ENCODE peak calls at places on chromosomes 5 and 9, in eight cellular contexts. G, C, S, Z, M, U, Y and V are unnamed samples. For H3K4me1, the result is how much of the 10 kb centered on the place peaks cover.

GRCh38 chr5:12805165-12805698 is 901.0 kb upstream of the CTNND2 start:
- DNase-seq in S (no peak), U (no peak), G (no peak), M (no peak), C (no peak), Z (no peak), Y (no peak), V (peak)

GRCh38 chr5:134637106-134637721 is 4.6 kb upstream of the SAR1B start:
- DNase-seq in G (no peak), C (no peak), S (no peak), U (no peak), Y (no peak), M (no peak), Z (no peak), V (peak)

GRCh38 chr9:112378441-112379176 is 1.3 kb upstream of the HSDL2 start:
- DNase-seq in U (peak), M (peak), C (no peak), Z (no peak), S (peak), Y (no peak), G (peak), V (peak)

GRCh38 chr5:67156976-67157583 is 39.5 kb downstream of the CD180 start:
- DNase-seq in U (peak), Z (no peak), S (no peak), M (peak), G (peak), Y (peak), C (peak), V (peak)

GRCh38 chr5:92561362-92562006 is 1019.5 kb downstream of the NR2F1-AS1 start:
- DNase-seq in C (no peak), G (no peak), Z (no peak), M (no peak), S (no peak), U (peak), Y (no peak), V (no peak)

GRCh38 chr9:103802068-103802467 is 292.0 kb upstream of the SMC2 start:
- DNase-seq in Z (no peak), M (no peak), G (no peak), S (no peak), U (peak), C (no peak), Y (no peak), V (no peak)

GRCh38 chr9:93209097-93209496 is 25.2 kb downstream of the WNK2 start:
- DNase-seq in C (no peak), Y (no peak), U (no peak), G (no peak), Z (no peak), S (no peak), M (no peak), V (no peak)

GRCh38 chr9:94915476-94916450 is 189.3 kb downstream of the AOPEP start:
- DNase-seq in Z (no peak), Y (no peak), S (no peak), M (no peak), G (no peak), U (no peak), C (no peak), V (peak)

GRCh38 chr9:133823189-133824105 is 85.3 kb upstream of the SARDH start:
- DNase-seq in U (no peak), C (no peak), Y (no peak), M (no peak), Z (no peak), S (no peak), G (no peak), V (no peak)

GRCh38 chr9:80072406-80072805 is 500.6 kb downstream of the TLE4 start:
- DNase-seq in U (no peak), G (no peak), S (no peak), C (no peak), Y (no peak), M (no peak), Z (no peak), V (no peak)

GRCh38 chr5:113488645-113489184 is 462 bp upstream of the MCC start:
- DNase-seq in G (no peak), Z (no peak), C (no peak), Y (no peak), U (peak), S (no peak), M (no peak), V (no peak)

GRCh38 chr5:172662596-172662995 is 21.5 kb downstream of the NEURL1B start:
- DNase-seq in Z (no peak), G (no peak), M (no peak), U (no peak), S (no peak), Y (no peak), C (no peak), V (no peak)

GRCh38 chr5:118144540-118144939 is 843.8 kb downstream of the DTWD2 start:
- DNase-seq in M (no peak), C (peak), Y (no peak), G (no peak), Z (no peak), U (no peak), S (no peak), V (peak)

GRCh38 chr9:112487008-112487798 is 576 bp downstream of the KIAA1958 start:
- DNase-seq in M (peak), U (peak), C (peak), Y (peak), G (peak), S (peak), Z (no peak), V (peak)

GRCh38 chr5:86929123-86929766 is 311.5 kb downstream of the COX7C start:
- DNase-seq in Y (no peak), S (no peak), G (no peak), M (no peak), U (no peak), Z (no peak), C (peak), V (peak)

GRCh38 chr9:127562271-127562780 is 49.8 kb upstream of the STXBP1 start:
- DNase-seq in C (no peak), Y (no peak), S (no peak), Z (no peak), G (no peak), M (no peak), U (no peak), V (no peak)

GRCh38 chr5:53035868-53036381 is 46.8 kb downstream of the ITGA2 start:
- DNase-seq in Z (no peak), S (no peak), M (peak), Y (peak), C (peak), U (peak), G (no peak), V (peak)

GRCh38 chr9:14348241-14349140 is 34.5 kb upstream of the NFIB start:
- DNase-seq in C (peak), Z (no peak), G (peak), S (peak), M (no peak), Y (peak), U (no peak), V (peak)

GRCh38 chr5:8445139-8445538 is 576.2 kb downstream of the MTRR start:
- DNase-seq in G (no peak), C (no peak), Z (no peak), Y (no peak), U (no peak), M (no peak), S (no peak), V (no peak)

GRCh38 chr5:78542321-78542840 is 106.2 kb downstream of the LHFPL2 start:
- DNase-seq in M (no peak), U (no peak), Y (no peak), C (peak), Z (no peak), S (no peak), G (no peak), V (peak)

GRCh38 chr9:89923961-89924504 is 319.2 kb downstream of the GADD45G start:
- DNase-seq in Z (no peak), Y (peak), M (peak), G (peak), S (no peak), U (no peak), C (no peak), V (peak)

GRCh38 chr5:57749396-57749795 is 266.8 kb upstream of the ACTBL2 start:
- DNase-seq in Y (peak), Z (no peak), G (no peak), M (no peak), S (no peak), U (no peak), C (no peak), V (no peak)

GRCh38 chr9:81822967-81823366 is 105.3 kb upstream of the SPATA31D4 start:
- DNase-seq in M (no peak), U (no peak), Y (no peak), Z (no peak), C (peak), S (no peak), G (no peak), V (no peak)

GRCh38 chr5:127757576-127757975 is 54.4 kb downstream of the CCDC192 start:
- DNase-seq in Y (peak), C (peak), M (peak), S (no peak), U (peak), Z (no peak), G (peak), V (peak)

GRCh38 chr5:16791036-16791705 is 144.9 kb downstream of the MYO10 start:
- DNase-seq in Z (no peak), G (peak), C (peak), S (no peak), Y (peak), M (peak), U (peak), V (no peak)

GRCh38 chr9:81559741-81560140 is 129.6 kb downstream of the TLE1 start:
- DNase-seq in C (no peak), Y (peak), U (peak), Z (no peak), M (no peak), S (no peak), G (no peak), V (no peak)

GRCh38 chr9:17772223-17772622 is 193.4 kb downstream of the SH3GL2 start:
- DNase-seq in U (no peak), C (no peak), S (no peak), Z (no peak), M (no peak), Y (no peak), G (no peak), V (no peak)

GRCh38 chr9:112665347-112665746 is 52.6 kb downstream of the INIP start:
- DNase-seq in M (peak), Z (no peak), C (no peak), S (no peak), G (no peak), U (peak), Y (peak), V (no peak)

GRCh38 chr5:9498541-9499497 is 47.1 kb downstream of the SEMA5A start:
- DNase-seq in C (peak), Z (no peak), U (peak), Y (peak), S (no peak), M (no peak), G (no peak), V (peak)

GRCh38 chr5:141841781-141842180 is 36.4 kb downstream of the PCDH1 start:
- DNase-seq in G (no peak), C (no peak), U (no peak), Z (no peak), M (no peak), Y (no peak), S (no peak), V (peak)

GRCh38 chr5:148808864-148809642 is 17.4 kb upstream of the ADRB2 start:
- DNase-seq in C (no peak), G (no peak), U (no peak), Y (no peak), Z (no peak), S (no peak), M (peak), V (no peak)

GRCh38 chr5:73902327-73903051 is 276.5 kb downstream of the ARHGEF28 start:
- DNase-seq in S (no peak), G (peak), C (peak), U (peak), Y (peak), Z (no peak), M (peak), V (peak)

DNA sequence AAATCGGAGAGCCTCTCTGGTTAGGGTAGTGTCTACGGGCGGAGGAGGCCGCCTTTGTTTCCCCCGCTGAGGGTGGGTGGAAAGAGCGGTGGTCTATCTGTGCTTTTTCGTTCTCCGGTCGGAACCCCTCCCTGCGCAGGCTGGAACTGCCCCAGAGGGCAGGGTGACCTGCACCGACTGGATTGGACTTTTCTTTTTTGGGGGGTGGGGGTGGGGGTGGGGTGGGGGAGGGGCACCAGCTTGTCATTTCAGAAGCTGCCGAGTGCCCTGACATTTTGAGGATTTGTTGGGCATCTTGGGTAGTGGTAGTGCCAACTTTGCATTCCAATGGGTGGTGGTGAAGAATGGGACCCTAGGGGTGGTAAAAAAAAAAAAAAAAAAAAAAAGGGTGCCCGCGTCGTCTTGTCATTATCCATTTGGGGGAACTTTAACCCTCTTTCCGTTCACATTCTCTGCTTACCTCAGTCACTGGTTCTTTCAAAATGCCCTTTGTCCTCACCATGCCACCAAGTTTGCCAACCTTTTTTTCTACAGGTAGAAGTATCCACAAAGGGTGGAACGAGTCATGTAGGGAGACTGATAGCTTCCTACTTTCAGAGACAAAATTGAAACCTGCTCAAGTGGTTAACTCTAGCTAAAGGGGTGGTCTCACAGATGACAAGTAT is 1.3 kb downstream of the UBE2R2 start:
- DNase-seq in G (peak), S (peak), U (peak), C (no peak), Z (no peak), Y (no peak), M (peak), V (no peak)
- H3K4me1 ChIP-seq in G (under half), S (half or more), U (half or more), C (under half), Z (under half), Y (under half), M (under half), V (under half)

GRCh38 chr9:107999890-108000289 is 510.3 kb upstream of the KLF4 start:
- DNase-seq in S (no peak), C (no peak), Z (no peak), Y (no peak), U (no peak), G (no peak), M (no peak), V (no peak)

GRCh38 chr9:108001219-108001618 is 511.6 kb upstream of the KLF4 start:
- DNase-seq in C (no peak), Y (peak), U (no peak), Z (no peak), S (no peak), M (no peak), G (no peak), V (no peak)

GRCh38 chr9:108002296-108003056 is 512.9 kb upstream of the KLF4 start:
- DNase-seq in Z (no peak), G (peak), C (no peak), U (no peak), Y (peak), M (no peak), S (no peak), V (no peak)

GRCh38 chr9:107999011-107999410 is 509.4 kb upstream of the KLF4 start:
- DNase-seq in U (no peak), G (no peak), S (no peak), M (no peak), C (peak), Y (no peak), Z (no peak), V (peak)

GRCh38 chr9:108003551-108003950 is 514.0 kb upstream of the KLF4 start:
- DNase-seq in M (no peak), G (no peak), Y (no peak), Z (no peak), C (no peak), U (no peak), S (no peak), V (no peak)
- H3K4me1 ChIP-seq in M (under half), G (under half), Y (under half), Z (under half), C (under half), U (under half), S (under half), V (under half)

GRCh38 chr9:101397746-101398334 is 578 bp downstream of the MRPL50 start:
- DNase-seq in Y (no peak), G (no peak), Z (no peak), C (no peak), M (no peak), U (no peak), S (no peak), V (no peak)
- H3K4me1 ChIP-seq in Y (under half), G (under half), Z (under half), C (under half), M (under half), U (under half), S (under half), V (under half)

GRCh38 chr5:173875189-173875588 is 13.0 kb upstream of the CPEB4 start:
- DNase-seq in Z (no peak), S (no peak), C (no peak), G (no peak), M (no peak), U (no peak), Y (no peak), V (no peak)
- H3K4me1 ChIP-seq in Z (under half), S (under half), C (under half), G (under half), M (under half), U (under half), Y (under half), V (under half)

GRCh38 chr9:125646222-125647100 is 60.5 kb downstream of the MAPKAP1 start:
- DNase-seq in S (no peak), Z (no peak), Y (no peak), M (peak), U (no peak), C (no peak), G (no peak), V (no peak)
- H3K4me1 ChIP-seq in S (under half), Z (under half), Y (under half), M (under half), U (under half), C (under half), G (under half), V (under half)

GRCh38 chr5:137792291-137792690 is 38.1 kb upstream of the HNRNPA0 start:
- DNase-seq in S (no peak), M (no peak), Y (no peak), G (no peak), U (peak), Z (no peak), C (no peak), V (no peak)
- H3K4me1 ChIP-seq in S (under half), M (under half), Y (under half), G (under half), U (under half), Z (under half), C (under half), V (under half)

DNA sequence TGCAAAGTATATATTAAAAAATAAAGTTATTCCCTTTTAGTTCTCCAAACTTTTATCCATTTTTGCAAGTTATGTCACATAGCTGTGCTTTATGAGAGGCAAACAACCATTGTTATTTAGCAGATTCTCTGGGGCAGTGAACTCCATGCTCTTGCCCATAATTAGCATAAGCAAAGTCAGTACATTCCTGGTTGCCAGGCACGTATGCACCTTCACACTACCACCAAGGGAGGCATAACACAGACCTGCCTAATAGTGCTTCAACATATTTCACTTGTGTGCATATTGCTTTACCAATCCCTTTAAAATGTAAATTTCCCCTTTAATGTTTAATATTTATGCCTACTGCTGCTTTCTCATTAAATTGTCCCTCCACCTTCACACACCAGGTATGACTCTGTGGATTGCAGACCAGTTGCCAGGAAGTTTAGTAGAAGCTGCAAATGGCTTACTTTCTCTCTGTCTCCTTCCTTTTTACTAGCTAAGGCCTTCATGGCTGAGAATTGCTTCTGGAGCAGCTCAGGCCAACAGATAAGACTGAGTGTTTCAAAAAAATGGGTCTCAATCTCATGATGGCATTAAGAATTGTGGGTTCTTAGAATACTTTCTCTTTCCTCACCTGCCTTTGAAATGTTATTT is 388.2 kb downstream of the PRR16 start:
- DNase-seq in G (no peak), C (no peak), Z (no peak), M (no peak), Y (no peak), U (no peak), S (no peak), V (peak)
- H3K4me1 ChIP-seq in G (under half), C (under half), Z (under half), M (under half), Y (under half), U (under half), S (under half), V (under half)

GRCh38 chr5:59293700-59294099 is 599.8 kb downstream of the PDE4D start:
- DNase-seq in Y (no peak), M (no peak), S (no peak), Z (no peak), G (no peak), C (no peak), U (no peak), V (no peak)

GRCh38 chr5:59299006-59299405 is 594.5 kb downstream of the PDE4D start:
- DNase-seq in U (no peak), Z (no peak), G (no peak), S (no peak), Y (no peak), C (no peak), M (no peak), V (no peak)

GRCh38 chr5:59301727-59302126 is 591.8 kb downstream of the PDE4D start:
- DNase-seq in C (no peak), U (no peak), Y (no peak), M (no peak), S (no peak), G (no peak), Z (no peak), V (no peak)

GRCh38 chr5:59300930-59301329 is 592.6 kb downstream of the PDE4D start:
- DNase-seq in U (peak), Y (no peak), M (no peak), G (no peak), Z (no peak), C (no peak), S (no peak), V (no peak)

GRCh38 chr5:59296317-59297264 is 596.9 kb downstream of the PDE4D start:
- DNase-seq in U (peak), S (no peak), M (no peak), G (no peak), Z (no peak), C (no peak), Y (peak), V (no peak)
- H3K4me1 ChIP-seq in U (half or more), S (under half), M (under half), G (under half), Z (under half), C (under half), Y (under half), V (under half)